ENCODE peak calls at places on chromosomes 4 and X, in five cellular contexts. M is naive thymus-derived CD4-positive, alpha-beta T cell; W is HT1080; C is Peyer's patch; I is stimulated activated naive CD8-positive, alpha-beta T cell treated with anti-CD3 and anti-CD28 coated beads, Interleukin-15, amount 100 ng/mL, for 72 hours. G is an unnamed sample.

GRCh38 chr4:48409203-48409602 is 67.9 kb downstream of the SLAIN2 start:
- DNase-seq in M (no peak), I (no peak), C (no peak), W (no peak), G (no peak)

GRCh38 chr4:73603854-73604584 is 16.2 kb downstream of the RASSF6 start:
- DNase-seq in C (no peak), M (no peak), I (no peak), W (no peak), G (no peak)

GRCh38 chrX:2266445-2267349 is 234.1 kb downstream of the DHRSX start:
- DNase-seq in M (no peak), C (no peak), I (no peak), W (no peak), G (no peak)

GRCh38 chr4:94256833-94257232 is 49.2 kb downstream of the SMARCAD1 start:
- DNase-seq in M (peak), W (no peak), I (no peak), C (no peak), G (no peak)

GRCh38 chrX:52577464-52578173 is 60.8 kb upstream of the XAGE1B start:
- DNase-seq in M (no peak), W (no peak), C (peak), I (no peak), G (no peak)

GRCh38 chrX:123860983-123861382 is 1.1 kb downstream of the XIAP start:
- DNase-seq in M (no peak), I (no peak), C (no peak), W (no peak), G (no peak)

GRCh38 chr4:26583538-26583864 is 383 bp upstream of the TBC1D19 start:
- DNase-seq in M (no peak), C (no peak), W (no peak), I (no peak), G (no peak)

GRCh38 chrX:9171841-9172240 is 137.9 kb upstream of the FAM9B start:
- DNase-seq in W (peak), M (no peak), I (no peak), C (no peak), G (no peak)